ENCODE peak calls at places on chromosomes 1 and 21, in six cellular contexts. V is colonic mucosa; Z is ascending aorta; Y is Karpas-422; J is testis; D is CD8-positive, alpha-beta memory T cell. W is an unnamed sample. For H3K9me3, the result is how much of the 10 kb centered on the place peaks cover.

GRCh38 chr1:12031039-12031980 is 12.0 kb downstream of the MIIP start:
- DNase-seq in V (peak), D (no peak), J (peak), Y (peak), Z (no peak), W (peak)

GRCh38 chr1:230858236-230858820 is 10.0 kb downstream of the C1orf198 start:
- DNase-seq in D (no peak), Y (no peak), V (no peak), Z (no peak), J (no peak), W (no peak)

GRCh38 chr1:176522310-176522846 is 59.4 kb downstream of the PAPPA2 start:
- DNase-seq in D (no peak), Z (no peak), Y (no peak), V (no peak), J (no peak), W (no peak)

GRCh38 chr1:63713627-63714481 is 60.0 kb upstream of the ROR1 start:
- DNase-seq in V (no peak), J (no peak), Y (no peak), D (no peak), Z (no peak), W (no peak)

GRCh38 chr1:92970990-92971689 is 9.9 kb upstream of the DIPK1A start:
- DNase-seq in J (no peak), V (no peak), D (no peak), Y (no peak), Z (no peak), W (no peak)

GRCh38 chr1:48693674-48694347 is 82.9 kb downstream of the BEND5 start:
- DNase-seq in V (no peak), Z (no peak), J (no peak), D (no peak), Y (no peak), W (peak)

GRCh38 chr21:31741116-31741515 is 9.2 kb upstream of the SCAF4 start:
- DNase-seq in V (no peak), J (no peak), Y (no peak), D (no peak), Z (no peak), W (no peak)

GRCh38 chr1:188314557-188315137 is 1485.9 kb downstream of the PLA2G4A start:
- DNase-seq in V (no peak), Z (no peak), Y (no peak), D (no peak), J (no peak), W (no peak)

GRCh38 chr1:107933736-107934135 is 31.2 kb downstream of the VAV3 start:
- DNase-seq in D (no peak), J (no peak), Z (no peak), Y (peak), V (no peak), W (no peak)

GRCh38 chr1:107935396-107936064 is 29.4 kb downstream of the VAV3 start:
- DNase-seq in Y (peak), V (no peak), J (no peak), D (no peak), Z (no peak), W (no peak)

GRCh38 chr1:107936498-107937481 is 28.2 kb downstream of the VAV3 start:
- DNase-seq in J (no peak), V (no peak), Y (peak), Z (no peak), D (peak), W (no peak)

GRCh38 chr1:107930292-107930691 is 34.7 kb downstream of the VAV3 start:
- DNase-seq in D (no peak), Y (no peak), Z (no peak), V (no peak), J (no peak), W (no peak)

GRCh38 chr1:107934573-107934972 is 30.4 kb downstream of the VAV3 start:
- DNase-seq in Z (no peak), Y (peak), D (no peak), J (no peak), V (no peak), W (no peak)
- H3K4me3 ChIP-seq in Z (no peak), Y (peak), D (no peak), J (no peak), V (no peak), W (no peak)

GRCh38 chr21:9008636-9009035 is 1512.7 kb upstream of the TPTE start:
- DNase-seq in Z (no peak), Y (peak), J (no peak), V (no peak), D (no peak), W (no peak)
- H3K9me3 ChIP-seq in Z (under half), Y (half or more), J (under half), V (under half), D (under half), W (under half)

DNA sequence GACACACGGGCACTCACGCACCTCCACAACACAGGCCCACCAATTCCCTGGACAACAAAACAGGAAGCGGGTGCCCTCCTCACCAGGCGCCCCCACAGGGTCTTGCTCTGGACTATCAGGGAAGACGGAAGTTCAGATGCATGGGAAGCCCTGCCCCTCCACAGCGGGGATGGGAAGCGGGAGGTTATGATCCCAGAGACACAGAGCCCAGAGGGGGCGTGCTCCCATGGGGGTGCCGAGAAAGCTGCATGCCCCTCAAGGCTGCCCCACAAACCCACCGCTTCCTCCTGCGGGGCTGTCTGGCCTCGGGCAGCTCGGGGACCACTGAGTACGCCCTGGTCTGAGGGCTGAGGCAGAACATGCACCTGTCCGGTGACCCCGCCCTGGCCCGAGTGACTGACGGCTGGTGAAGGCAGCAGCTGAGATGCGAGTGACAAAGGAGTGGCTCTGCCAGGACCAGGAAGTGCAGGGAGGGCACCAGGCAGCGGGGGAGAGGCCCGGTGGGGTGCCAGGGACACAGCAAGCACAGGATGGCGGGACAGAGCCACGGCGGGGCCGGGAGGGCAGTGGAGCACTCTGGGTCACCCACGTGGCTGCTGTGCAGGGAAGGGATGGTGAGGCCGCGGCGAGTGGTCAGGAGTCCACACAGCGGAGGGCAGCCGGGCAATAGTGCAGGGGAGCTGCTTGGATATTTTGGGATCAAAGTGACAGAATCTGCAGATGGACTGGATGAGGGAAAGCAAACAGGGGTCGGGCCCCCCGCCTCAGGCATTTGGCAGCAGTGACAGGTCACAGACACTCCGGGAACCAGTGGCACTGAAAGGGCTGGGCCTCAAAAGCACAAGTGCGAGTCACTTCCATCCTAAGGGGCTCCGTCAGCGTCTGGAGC is 18.6 kb downstream of the NADK start:
- DNase-seq in Z (no peak), D (peak), V (peak), Y (no peak), J (no peak), W (peak)
- H3K27ac ChIP-seq in Z (no peak), D (peak), V (peak), Y (no peak), J (no peak), W (peak)

GRCh38 chr1:183845681-183846080 is 40.8 kb downstream of the RGL1 start:
- DNase-seq in Z (no peak), Y (no peak), D (no peak), J (no peak), V (no peak), W (no peak)
- H3K4me3 ChIP-seq in Z (no peak), Y (no peak), D (no peak), J (no peak), V (no peak), W (no peak)

GRCh38 chr1:4020411-4020810 is 120.3 kb upstream of the C1orf174 start:
- DNase-seq in Z (no peak), D (no peak), J (no peak), Y (no peak), V (no peak), W (no peak)
- H3K9me3 ChIP-seq in Z (under half), D (under half), J (under half), Y (under half), V (under half), W (under half)

GRCh38 chr1:26014179-26014578 is 7.4 kb upstream of the EXTL1 start:
- DNase-seq in D (peak), J (no peak), V (no peak), Z (no peak), Y (no peak), W (no peak)
- H3K27ac ChIP-seq in D (no peak), J (no peak), V (no peak), Z (no peak), Y (no peak), W (no peak)

DNA sequence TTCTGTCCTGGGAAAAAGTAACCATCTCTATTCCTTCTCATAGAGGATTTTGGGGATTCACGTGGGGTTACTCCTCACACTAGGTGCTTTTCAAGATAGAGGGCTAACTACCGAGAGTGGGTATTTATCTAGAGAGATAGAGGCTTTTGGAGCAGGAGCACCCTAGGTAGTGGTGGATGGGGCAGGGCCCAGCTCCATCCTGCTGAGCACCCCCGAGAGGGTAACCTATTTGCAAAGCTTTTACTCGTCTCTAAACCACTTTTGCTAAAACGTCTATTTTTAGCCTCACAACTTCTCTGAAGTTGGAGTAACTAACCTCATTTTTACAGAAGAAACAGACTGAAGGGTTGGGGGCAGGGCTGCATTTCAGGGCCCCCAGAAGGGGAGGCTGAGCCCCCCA is 12.3 kb upstream of the PIK3CD start:
- DNase-seq in Z (no peak), D (no peak), V (no peak), J (no peak), Y (no peak), W (no peak)
- H3K4me3 ChIP-seq in Z (no peak), D (no peak), V (no peak), J (no peak), Y (no peak), W (no peak)

DNA sequence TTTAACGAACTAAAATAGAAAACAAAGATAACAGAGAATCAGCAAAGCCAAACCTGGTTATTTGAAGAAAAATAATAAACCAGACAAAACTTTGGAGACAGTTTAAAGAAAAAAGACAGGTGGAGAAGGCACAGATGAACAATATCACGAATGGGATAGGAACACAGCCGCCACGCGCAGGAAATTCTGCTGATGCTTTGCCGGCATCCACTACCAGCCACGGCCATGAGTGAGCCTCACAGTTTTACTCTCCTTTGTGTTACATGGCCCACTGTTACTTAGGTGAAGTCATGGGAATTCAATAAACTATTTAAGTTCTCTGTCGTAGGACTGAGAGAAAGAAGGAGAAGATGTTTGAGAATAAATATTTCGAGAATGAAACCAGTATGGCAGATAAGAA is 503.4 kb downstream of the TTLL7 start:
- DNase-seq in J (no peak), V (no peak), Y (no peak), Z (no peak), D (no peak), W (no peak)
- H3K9me3 ChIP-seq in J (under half), V (under half), Y (under half), Z (under half), D (under half), W (under half)